ENCODE peak calls at places on chromosomes 16 and 17, in five cellular contexts. B is prostate gland, A is dorsolateral prefrontal cortex, J is osteocyte, Y is GM12865. T is an unnamed sample.

GRCh38 chr17:30224419-30224960 is 11.0 kb downstream of the SLC6A4 start:
- DNase-seq in B (no peak), A (no peak), J (no peak), Y (no peak), T (no peak)

GRCh38 chr16:81526935-81527334 is 82.3 kb downstream of the CMIP start:
- DNase-seq in B (peak), A (peak), J (no peak), Y (no peak), T (no peak)

GRCh38 chr16:78353610-78354009 is 254.2 kb downstream of the WWOX start:
- DNase-seq in B (peak), A (no peak), J (no peak), Y (no peak), T (no peak)

GRCh38 chr16:81676571-81677374 is 102.3 kb upstream of the PLCG2 start:
- DNase-seq in B (no peak), A (no peak), J (no peak), Y (no peak), T (no peak)

GRCh38 chr16:66342294-66342900 is 24.1 kb upstream of the CDH5 start:
- DNase-seq in B (no peak), A (no peak), J (no peak), Y (peak), T (no peak)

GRCh38 chr16:1770328-1771071 is 843 bp downstream of the NME3 start:
- DNase-seq in B (peak), A (peak), J (no peak), Y (peak), T (no peak)

GRCh38 chr16:25700547-25700946 is 8.8 kb downstream of the HS3ST4 start:
- DNase-seq in B (no peak), A (no peak), J (no peak), Y (no peak), T (no peak)

GRCh38 chr16:2751577-2752034 is 832 bp upstream of the SRRM2 start:
- DNase-seq in B (no peak), A (no peak), J (no peak), Y (peak), T (peak)

GRCh38 chr17:43427362-43428043 is 28.7 kb downstream of the ARL4D start:
- DNase-seq in B (no peak), A (no peak), J (no peak), Y (no peak), T (no peak)

GRCh38 chr17:28875856-28876564 is 21.2 kb downstream of the ERAL1 start:
- DNase-seq in B (no peak), A (no peak), J (no peak), Y (no peak), T (no peak)

GRCh38 chr17:41728056-41728455 is 6.4 kb downstream of the HAP1 start:
- DNase-seq in B (no peak), A (no peak), J (no peak), Y (no peak), T (no peak)

GRCh38 chr17:3754458-3755334 is 31.0 kb downstream of the HASPIN start:
- DNase-seq in B (peak), A (no peak), J (no peak), Y (peak), T (no peak)

GRCh38 chr16:2156025-2156848 is 655 bp downstream of the TRAF7 start:
- DNase-seq in B (no peak), A (no peak), J (no peak), Y (peak), T (no peak)

GRCh38 chr17:77186141-77186604 is 45.4 kb downstream of the SEC14L1 start:
- DNase-seq in B (no peak), A (no peak), J (no peak), Y (peak), T (no peak)

GRCh38 chr17:76353004-76353598 is 615 bp downstream of the PRPSAP1 start:
- DNase-seq in B (peak), A (no peak), J (no peak), Y (peak), T (no peak)

GRCh38 chr16:48194828-48195566 is 39.2 kb upstream of the ABCC12 start:
- DNase-seq in B (peak), A (no peak), J (no peak), Y (no peak), T (no peak)

GRCh38 chr17:41329279-41329925 is 13.9 kb upstream of the KRTAP17-1 start:
- DNase-seq in B (peak), A (no peak), J (no peak), Y (no peak), T (no peak)

GRCh38 chr16:85458952-85459351 is 154.2 kb upstream of the GSE1 start:
- DNase-seq in B (no peak), A (no peak), J (no peak), Y (no peak), T (no peak)

GRCh38 chr17:60223456-60223855 is 73.7 kb downstream of the CA4 start:
- DNase-seq in B (no peak), A (no peak), J (no peak), Y (no peak), T (no peak)

GRCh38 chr17:66165537-66166123 is 26.3 kb downstream of the CEP112 start:
- DNase-seq in B (peak), A (no peak), J (no peak), Y (peak), T (peak)

GRCh38 chr16:51237861-51238378 is 86.8 kb upstream of the SALL1 start:
- DNase-seq in B (no peak), A (no peak), J (no peak), Y (no peak), T (no peak)

GRCh38 chr17:33628500-33629336 is 335.6 kb upstream of the ASIC2 start:
- DNase-seq in B (no peak), A (no peak), J (no peak), Y (no peak), T (no peak)

GRCh38 chr17:74415608-74416396 is 16.1 kb upstream of the GPRC5C start:
- DNase-seq in B (no peak), A (no peak), J (no peak), Y (no peak), T (no peak)

GRCh38 chr16:11896776-11897175 is 19.0 kb downstream of the GSPT1 start:
- DNase-seq in B (no peak), A (no peak), J (no peak), Y (no peak), T (no peak)

GRCh38 chr17:72297326-72298115 is 176.7 kb downstream of the SOX9 start:
- DNase-seq in B (no peak), A (no peak), J (no peak), Y (no peak), T (no peak)

GRCh38 chr17:7308625-7309433 is 1.4 kb downstream of the EIF5A start:
- DNase-seq in B (peak), A (no peak), J (no peak), Y (peak), T (no peak)

GRCh38 chr17:77489898-77490265 is 349.1 kb downstream of the SEC14L1 start:
- DNase-seq in B (peak), A (peak), J (no peak), Y (no peak), T (no peak)

GRCh38 chr16:16997349-16997748 is 473.4 kb downstream of the XYLT1 start:
- DNase-seq in B (no peak), A (no peak), J (no peak), Y (no peak), T (no peak)

GRCh38 chr16:59632266-59632855 is 898.2 kb upstream of the GOT2 start:
- DNase-seq in B (no peak), A (no peak), J (no peak), Y (no peak), T (no peak)

GRCh38 chr16:84827897-84828296 is 8.1 kb downstream of the CRISPLD2 start:
- DNase-seq in B (no peak), A (no peak), J (no peak), Y (no peak), T (no peak)

GRCh38 chr17:22671110-22671509 is 978.8 kb downstream of the KCNJ18 start:
- DNase-seq in B (no peak), A (no peak), J (peak), Y (no peak), T (no peak)

GRCh38 chr17:56144205-56144604 is 9.1 kb upstream of the ANKFN1 start:
- DNase-seq in B (no peak), A (no peak), J (no peak), Y (no peak), T (no peak)

GRCh38 chr16:85902366-85903155 is 3.6 kb downstream of the IRF8 start:
- DNase-seq in B (no peak), A (no peak), J (no peak), Y (peak), T (no peak)

GRCh38 chr16:22813223-22813945 is 578 bp upstream of the HS3ST2 start:
- DNase-seq in B (peak), A (peak), J (no peak), Y (peak), T (no peak)
- TF ChIP-seq CTCF in B (peak), A (peak), J (peak), Y (peak), T (peak)

DNA sequence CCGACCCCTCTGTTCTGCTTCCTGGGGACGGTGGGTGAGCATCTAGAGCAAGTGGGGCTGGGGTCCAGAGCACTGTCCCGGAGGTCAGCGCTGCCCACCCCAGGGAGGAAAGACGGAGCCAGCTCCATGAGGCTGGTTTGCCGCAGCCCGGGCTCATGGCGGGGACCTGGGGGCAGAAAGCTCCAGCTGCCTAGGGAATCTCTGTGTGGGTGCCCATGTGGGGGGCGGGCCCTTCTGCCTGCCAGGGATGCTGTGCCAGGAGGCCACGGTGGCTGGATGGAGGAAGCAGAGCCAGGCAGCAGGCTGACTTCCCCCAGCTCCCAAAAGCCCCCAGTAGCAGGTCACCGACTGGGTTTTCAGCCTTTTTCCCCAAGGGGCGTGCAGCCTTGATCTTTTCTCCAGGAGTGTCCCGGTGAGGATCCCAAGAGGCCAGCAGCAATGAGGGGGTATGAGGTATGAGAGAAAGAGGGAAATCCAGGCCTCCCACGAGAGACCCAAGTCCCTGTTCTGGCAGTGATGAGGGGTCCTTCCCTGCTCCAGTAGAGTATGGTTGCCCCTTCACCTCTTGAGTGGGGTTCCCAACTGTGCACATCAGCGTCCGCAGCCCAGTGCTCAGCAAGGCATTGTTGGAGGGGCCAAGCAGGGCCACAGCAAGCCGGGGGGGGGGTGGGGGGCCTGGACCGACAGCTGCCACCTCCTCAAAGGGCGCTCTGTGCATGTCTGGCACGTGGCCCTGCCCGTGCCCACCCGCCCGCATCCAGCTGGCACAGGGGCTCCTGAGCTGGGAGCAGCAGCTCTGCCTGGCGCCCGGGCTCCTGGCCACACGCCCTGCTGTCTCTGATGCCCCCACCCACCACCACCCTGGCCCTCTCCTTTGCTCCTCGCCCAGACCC is 15.6 kb upstream of the BCAR1 start:
- DNase-seq in B (no peak), A (peak), J (no peak), Y (no peak), T (no peak)
- TF ChIP-seq CTCF in B (no peak), A (no peak), J (no peak), Y (no peak), T (no peak)

GRCh38 chr17:82314012-82314720 is 3.2 kb downstream of the CD7 start:
- DNase-seq in B (no peak), A (no peak), J (no peak), Y (no peak), T (no peak)
- TF ChIP-seq CTCF in B (no peak), A (no peak), J (no peak), Y (no peak), T (no peak)

GRCh38 chr16:19286827-19287226 is 1.3 kb downstream of the CLEC19A start:
- DNase-seq in B (no peak), A (no peak), J (no peak), Y (no peak), T (no peak)
- TF ChIP-seq CTCF in B (no peak), A (no peak), J (no peak), Y (no peak), T (no peak)

GRCh38 chr17:17497065-17497844 is 1.1 kb upstream of the RASD1 start:
- DNase-seq in B (no peak), A (no peak), J (no peak), Y (no peak), T (no peak)
- TF ChIP-seq CTCF in B (no peak), A (no peak), J (no peak), Y (no peak), T (no peak)